ENCODE peak calls at places on chromosome 17, in seven cellular contexts. H, Y, G, E, Z, I and A are unnamed samples.
A peak's percentile ranks its signal among the peaks of the same experiment; 100 is the strongest.

GRCh38 chr17:81120149-81120484 is 45.2 kb upstream of the PVALEF start:
- DNase-seq in G (no peak), Y (no peak), E (no peak), Z (no peak), H (no peak), I (no peak), A (no peak)

GRCh38 chr17:19003966-19004600 is 481 bp downstream of the FAM83G start:
- DNase-seq in Z (peak; percentile 50), Y (peak; percentile 54), H (peak; percentile 41), G (no peak), E (no peak), I (peak; percentile 76), A (peak; percentile 58)

GRCh38 chr17:62179525-62180161 is 114.6 kb upstream of the MED13 start:
- DNase-seq in Y (no peak), Z (peak; percentile 52), I (no peak), E (no peak), H (peak; percentile 85), G (peak; percentile 88), A (peak; percentile 40)

GRCh38 chr17:62684179-62684578 is 56.7 kb downstream of the MRC2 start:
- DNase-seq in H (no peak), G (no peak), Z (no peak), I (no peak), E (no peak), Y (no peak), A (no peak)

GRCh38 chr17:5121186-5121841 is 5.5 kb downstream of the USP6 start:
- DNase-seq in Y (no peak), E (no peak), I (no peak), H (no peak), Z (no peak), G (no peak), A (no peak)

GRCh38 chr17:3965123-3965800 is 1.0 kb upstream of the ATP2A3 start:
- DNase-seq in Y (peak; percentile 71), H (peak; percentile 91), G (peak; percentile 22), I (peak; percentile 80), E (peak; percentile 33), Z (no peak), A (peak; percentile 55)

GRCh38 chr17:82802141-82802540 is 37.7 kb downstream of the ZNF750 start:
- DNase-seq in G (no peak), H (no peak), Y (no peak), E (no peak), I (no peak), Z (no peak), A (no peak)

GRCh38 chr17:2266045-2266864 is 37.3 kb downstream of the SMG6 start:
- DNase-seq in E (peak; percentile 97), H (no peak), Z (no peak), G (no peak), Y (no peak), I (no peak), A (no peak)

GRCh38 chr17:39178516-39178915 is 12.6 kb upstream of the ARL5C start:
- DNase-seq in Y (no peak), E (no peak), G (peak; percentile 18), I (no peak), H (no peak), Z (no peak), A (no peak)

GRCh38 chr17:29677139-29677834 is 54.6 kb upstream of the CORO6 start:
- DNase-seq in H (no peak), Z (no peak), E (no peak), I (no peak), G (no peak), Y (no peak), A (no peak)

GRCh38 chr17:42537156-42537805 is 1.2 kb downstream of the NAGLU start:
- DNase-seq in Z (no peak), G (no peak), Y (no peak), E (no peak), H (no peak), I (no peak), A (no peak)

GRCh38 chr17:45783593-45784292 is 377 bp upstream of the CRHR1 start:
- DNase-seq in I (no peak), E (no peak), G (no peak), H (peak; percentile 12), Y (peak; percentile 87), Z (no peak), A (no peak)

GRCh38 chr17:65750678-65751077 is 189.2 kb upstream of the AXIN2 start:
- DNase-seq in Z (peak; percentile 99), G (peak; percentile 93), I (no peak), Y (peak; percentile 75), H (peak; percentile 1), E (peak; percentile 15), A (no peak)

GRCh38 chr17:35577826-35578194 is 561 bp downstream of the PEX12 start:
- DNase-seq in Z (no peak), G (no peak), E (no peak), H (peak; percentile 51), I (no peak), Y (peak; percentile 22), A (no peak)

GRCh38 chr17:79325707-79326106 is 251.1 kb downstream of the ENGASE start:
- DNase-seq in H (peak; percentile 17), I (peak; percentile 79), E (no peak), Y (no peak), G (no peak), Z (no peak), A (peak; percentile 56)

GRCh38 chr17:77144227-77144626 is 3.5 kb downstream of the SEC14L1 start:
- DNase-seq in H (no peak), Y (no peak), Z (no peak), E (no peak), I (no peak), G (no peak), A (no peak)
- TF ChIP-seq JUND in H (no peak), Y (no peak), Z (no peak), E (no peak), I (no peak), G (no peak), A (no peak)

GRCh38 chr17:15169676-15170075 is 95.5 kb downstream of the PMP22 start:
- DNase-seq in E (no peak), I (no peak), Y (no peak), H (no peak), G (no peak), Z (no peak), A (no peak)
- TF ChIP-seq JUND in E (no peak), I (no peak), Y (no peak), H (no peak), G (no peak), Z (no peak), A (no peak)

GRCh38 chr17:75498726-75499213 is 16.6 kb downstream of the CASKIN2 start:
- DNase-seq in H (peak; percentile 42), Z (no peak), G (no peak), E (no peak), Y (peak; percentile 55), I (no peak), A (no peak)
- TF ChIP-seq JUND in H (no peak), Z (no peak), G (no peak), E (no peak), Y (no peak), I (no peak), A (no peak)

GRCh38 chr17:47850692-47851573 is at the start of gene SP6:
- DNase-seq in Y (peak; percentile 89), G (peak; percentile 80), H (peak; percentile 93), Z (peak; percentile 77), I (peak; percentile 91), E (no peak), A (peak; percentile 92)
- TF ChIP-seq JUND in Y (no peak), G (no peak), H (peak; percentile 40), Z (no peak), I (peak; percentile 28), E (no peak), A (no peak)

DNA sequence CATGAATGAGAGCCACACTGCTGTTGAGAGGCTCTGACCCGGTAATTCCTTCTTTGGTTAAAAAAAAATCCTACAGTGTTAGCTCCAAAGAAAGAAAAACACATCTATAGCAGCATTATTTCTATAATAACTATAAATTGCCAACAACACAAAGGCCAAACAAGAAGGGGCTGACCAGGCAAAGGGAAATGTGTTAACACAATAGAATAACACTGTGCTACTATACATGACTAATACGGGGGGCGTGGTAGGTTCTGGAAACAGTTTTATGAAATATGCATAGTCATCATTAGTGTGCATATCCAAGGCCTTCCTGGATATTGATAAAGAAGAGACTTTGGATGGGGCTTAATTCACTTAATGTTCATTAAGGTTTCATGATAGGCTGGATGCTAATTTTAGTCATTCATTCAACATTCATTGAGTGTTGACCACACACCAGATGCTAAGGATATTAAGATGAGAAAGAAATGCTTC is 50.0 kb upstream of the CCL1 start:
- DNase-seq in H (peak; percentile 68), Y (no peak), G (no peak), I (no peak), Z (no peak), E (no peak), A (no peak)
- TF ChIP-seq JUND in H (no peak), Y (no peak), G (no peak), I (no peak), Z (no peak), E (no peak), A (no peak)

GRCh38 chr17:68198931-68199836 is 48.7 kb upstream of the AMZ2 start:
- DNase-seq in E (no peak), H (no peak), G (no peak), Y (peak; percentile 72), Z (no peak), I (peak; percentile 76), A (no peak)

GRCh38 chr17:68201425-68201785 is 46.4 kb upstream of the AMZ2 start:
- DNase-seq in Y (no peak), Z (no peak), G (no peak), I (no peak), H (no peak), E (no peak), A (no peak)

GRCh38 chr17:68199837-68200688 is 47.8 kb upstream of the AMZ2 start:
- DNase-seq in Y (peak; percentile 46), H (no peak), I (no peak), Z (no peak), E (no peak), G (no peak), A (no peak)

GRCh38 chr17:68197997-68198930 is 49.6 kb upstream of the AMZ2 start:
- DNase-seq in E (no peak), Y (peak; percentile 46), H (no peak), I (peak; percentile 70), Z (no peak), G (no peak), A (peak; percentile 96)

DNA sequence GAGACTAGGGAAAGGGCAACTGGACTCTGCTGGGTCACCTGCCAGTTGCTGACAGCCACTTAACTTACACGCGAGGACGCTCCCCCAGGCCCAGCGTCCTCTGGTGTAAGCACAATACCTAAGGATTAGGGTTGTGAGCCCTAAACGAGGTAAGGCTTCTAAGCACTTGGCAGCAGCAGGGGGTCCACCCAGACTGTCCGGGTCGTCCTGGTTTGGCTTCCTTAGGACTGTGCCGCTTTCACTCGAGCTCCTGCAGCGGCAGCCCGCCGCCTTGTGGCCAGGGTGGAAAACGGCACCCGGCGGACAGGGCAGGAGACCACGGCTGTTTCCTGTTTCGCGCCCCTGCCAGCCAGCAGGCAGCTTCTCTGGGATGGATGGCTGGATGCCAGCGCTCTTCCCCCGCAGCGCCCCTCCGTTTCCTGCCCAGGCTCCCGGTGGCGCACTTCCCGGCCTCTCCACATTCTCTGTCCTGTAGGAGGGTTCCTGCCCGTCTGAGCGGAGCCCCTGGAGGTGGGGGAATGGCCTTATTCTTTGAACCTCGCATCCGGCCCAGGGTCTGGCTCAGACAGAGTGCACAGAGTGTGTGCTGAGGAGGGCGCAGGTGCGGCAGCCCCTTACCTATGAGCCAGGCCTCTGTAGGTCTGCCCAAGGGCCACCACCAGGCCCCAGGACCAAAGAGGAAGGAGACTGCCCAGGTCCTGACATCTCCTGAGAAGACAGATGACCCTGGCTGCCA is 47.0 kb upstream of the AMZ2 start:
- DNase-seq in Y (peak; percentile 94), Z (peak; percentile 75), G (peak; percentile 58), E (no peak), I (peak; percentile 92), H (peak; percentile 77), A (peak; percentile 79)
- TF ChIP-seq JUND in Y (no peak), Z (no peak), G (no peak), E (no peak), I (no peak), H (no peak), A (no peak)